ENCODE peak calls at places on chromosomes 1 and 21, in seven cellular contexts. A, D, P, Q, V, N and X are unnamed samples.

GRCh38 chr1:238960071-238960470 is 426.3 kb upstream of the CHRM3 start:
- DNase-seq in A (no peak), D (no peak), P (no peak), Q (peak), V (no peak), N (peak), X (no peak)

GRCh38 chr21:45209046-45209445 is 78.6 kb downstream of the POFUT2 start:
- DNase-seq in A (no peak), D (no peak), P (no peak), Q (peak), V (no peak), N (peak), X (no peak)

GRCh38 chr1:240598602-240599001 is 13.4 kb downstream of the GREM2 start:
- DNase-seq in A (no peak), D (no peak), P (no peak), Q (no peak), V (no peak), N (no peak), X (no peak)

GRCh38 chr1:101364370-101365120 is 127.7 kb downstream of the S1PR1 start:
- DNase-seq in A (no peak), D (no peak), P (no peak), Q (no peak), V (no peak), N (no peak), X (no peak)

GRCh38 chr1:197265168-197265567 is 2.9 kb upstream of the CRB1 start:
- DNase-seq in A (no peak), D (no peak), P (no peak), Q (no peak), V (no peak), N (no peak), X (no peak)

GRCh38 chr1:95301091-95301490 is 67.1 kb downstream of the RWDD3 start:
- DNase-seq in A (no peak), D (no peak), P (no peak), Q (no peak), V (no peak), N (no peak), X (no peak)

GRCh38 chr1:93661829-93662474 is 19.7 kb downstream of the BCAR3 start:
- DNase-seq in A (no peak), D (no peak), P (no peak), Q (no peak), V (no peak), N (peak), X (no peak)

GRCh38 chr1:5750186-5751170 is 241.7 kb downstream of the NPHP4 start:
- DNase-seq in A (no peak), D (no peak), P (no peak), Q (no peak), V (no peak), N (no peak), X (no peak)

GRCh38 chr1:76827066-76827465 is 40.2 kb upstream of the ST6GALNAC5 start:
- DNase-seq in A (no peak), D (no peak), P (no peak), Q (no peak), V (no peak), N (no peak), X (no peak)

GRCh38 chr1:74652711-74653131 is 20.9 kb downstream of the ERICH3 start:
- DNase-seq in A (no peak), D (no peak), P (no peak), Q (peak), V (no peak), N (peak), X (no peak)

GRCh38 chr1:173280899-173281660 is 73.9 kb upstream of the TNFSF4 start:
- DNase-seq in A (no peak), D (no peak), P (no peak), Q (no peak), V (no peak), N (no peak), X (no peak)

GRCh38 chr1:228469413-228470162 is 17.6 kb upstream of the RNF187 start:
- DNase-seq in A (no peak), D (no peak), P (no peak), Q (no peak), V (no peak), N (no peak), X (no peak)

GRCh38 chr1:77538956-77539509 is 143.4 kb downstream of the ZZZ3 start:
- DNase-seq in A (peak), D (no peak), P (no peak), Q (peak), V (no peak), N (peak), X (no peak)

GRCh38 chr1:201122321-201123017 is 4.5 kb downstream of the ASCL5 start:
- DNase-seq in A (no peak), D (no peak), P (no peak), Q (no peak), V (no peak), N (no peak), X (no peak)

GRCh38 chr1:228900099-228900965 is 165.1 kb downstream of the RHOU start:
- DNase-seq in A (no peak), D (no peak), P (no peak), Q (no peak), V (no peak), N (no peak), X (no peak)

GRCh38 chr1:65558215-65558614 is 137.7 kb downstream of the LEPR start:
- DNase-seq in A (peak), D (no peak), P (no peak), Q (no peak), V (no peak), N (no peak), X (no peak)

GRCh38 chr1:30965914-30966313 is 57.4 kb upstream of the SDC3 start:
- DNase-seq in A (no peak), D (no peak), P (no peak), Q (no peak), V (no peak), N (no peak), X (no peak)

GRCh38 chr21:28518620-28519019 is 474.1 kb downstream of the LTN1 start:
- DNase-seq in A (no peak), D (no peak), P (no peak), Q (no peak), V (no peak), N (no peak), X (no peak)

GRCh38 chr1:37987679-37988078 is 2.1 kb downstream of the SF3A3 start:
- DNase-seq in A (no peak), D (no peak), P (no peak), Q (no peak), V (no peak), N (no peak), X (no peak)

GRCh38 chr1:71047635-71048607 is at the start of gene PTGER3:
- DNase-seq in A (no peak), D (peak), P (peak), Q (no peak), V (peak), N (peak), X (peak)

GRCh38 chr1:240663160-240663879 is 51.4 kb upstream of the GREM2 start:
- DNase-seq in A (no peak), D (no peak), P (no peak), Q (no peak), V (no peak), N (no peak), X (no peak)

GRCh38 chr1:12600880-12601633 is 17.0 kb downstream of the DHRS3 start:
- DNase-seq in A (no peak), D (peak), P (peak), Q (no peak), V (no peak), N (no peak), X (no peak)

GRCh38 chr1:9037476-9038337 is 11.5 kb upstream of the SLC2A7 start:
- DNase-seq in A (no peak), D (no peak), P (no peak), Q (no peak), V (no peak), N (no peak), X (no peak)

GRCh38 chr1:201941420-201942128 is 4.8 kb downstream of the LMOD1 start:
- DNase-seq in A (no peak), D (no peak), P (no peak), Q (no peak), V (no peak), N (no peak), X (no peak)

GRCh38 chr1:107883562-107883961 is 81.4 kb downstream of the VAV3 start:
- DNase-seq in A (no peak), D (no peak), P (no peak), Q (no peak), V (no peak), N (no peak), X (no peak)

GRCh38 chr1:33130297-33130696 is 49.3 kb downstream of the AZIN2 start:
- DNase-seq in A (no peak), D (peak), P (peak), Q (no peak), V (no peak), N (peak), X (no peak)

GRCh38 chr1:22122273-22123070 is 20.4 kb downstream of the WNT4 start:
- DNase-seq in A (no peak), D (no peak), P (no peak), Q (no peak), V (no peak), N (no peak), X (no peak)

GRCh38 chr1:9179450-9179849 is 50.5 kb upstream of the GPR157 start:
- DNase-seq in A (no peak), D (no peak), P (no peak), Q (no peak), V (no peak), N (no peak), X (no peak)

GRCh38 chr21:45270306-45270821 is 17.3 kb downstream of the POFUT2 start:
- DNase-seq in A (no peak), D (no peak), P (no peak), Q (no peak), V (no peak), N (no peak), X (no peak)